ENCODE peak calls at places on chromosomes 13 and 19, in four cellular contexts. U is H1, V is HepG2, C is K562. P is an unnamed sample.

GRCh38 chr13:78121001-78121400 is 202.4 kb upstream of the EDNRB start:
- DNase-seq in U (no peak), V (no peak), C (no peak), P (no peak)

GRCh38 chr13:78254113-78254512 is 335.5 kb upstream of the EDNRB start:
- DNase-seq in U (no peak), V (no peak), C (no peak), P (no peak)

GRCh38 chr13:58081301-58081820 is 449.8 kb downstream of the PCDH17 start:
- DNase-seq in U (no peak), V (no peak), C (no peak), P (no peak)

GRCh38 chr19:17405250-17406038 is at the start of gene BST2:
- DNase-seq in U (no peak), V (peak; percentile 93), C (peak; percentile 77), P (peak; percentile 87)

GRCh38 chr13:23705578-23705977 is 135.4 kb downstream of the TNFRSF19 start:
- DNase-seq in U (no peak), V (peak; percentile 42), C (no peak), P (no peak)

GRCh38 chr13:40564342-40564997 is 102.0 kb downstream of the FOXO1 start:
- DNase-seq in U (no peak), V (peak; percentile 96), C (no peak), P (peak; percentile 24)

GRCh38 chr13:26024558-26024957 is 27.3 kb downstream of the SHISA2 start:
- DNase-seq in U (peak; percentile 37), V (no peak), C (no peak), P (no peak)

GRCh38 chr19:8150998-8151397 is 1.6 kb upstream of the FBN3 start:
- DNase-seq in U (no peak), V (no peak), C (no peak), P (no peak)

GRCh38 chr19:1857648-1858326 is 5.6 kb downstream of the KLF16 start:
- DNase-seq in U (no peak), V (no peak), C (no peak), P (no peak)

GRCh38 chr19:33443638-33444195 is 70.2 kb downstream of the CEBPG start:
- DNase-seq in U (no peak), V (no peak), C (no peak), P (no peak)

GRCh38 chr19:45340899-45341453 is 426 bp downstream of the KLC3 start:
- DNase-seq in U (no peak), V (no peak), C (no peak), P (no peak)

GRCh38 chr19:35963514-35963913 is 27.3 kb downstream of the LRFN3 start:
- DNase-seq in U (peak; percentile 88), V (peak; percentile 34), C (peak; percentile 52), P (no peak)

GRCh38 chr13:113057084-113057483 is 48.5 kb upstream of the F7 start:
- DNase-seq in U (no peak), V (no peak), C (no peak), P (no peak)

GRCh38 chr13:98856983-98857382 is 104.5 kb upstream of the SLC15A1 start:
- DNase-seq in U (no peak), V (no peak), C (no peak), P (no peak)

GRCh38 chr19:17404015-17404414 is 1.4 kb downstream of the BST2 start:
- DNase-seq in U (no peak), V (no peak), C (peak; percentile 79), P (no peak)

GRCh38 chr13:42847891-42848663 is 66.7 kb downstream of the FAM216B start:
- DNase-seq in U (no peak), V (no peak), C (no peak), P (no peak)

GRCh38 chr13:112861876-112862615 is 107.0 kb upstream of the MCF2L start:
- DNase-seq in U (no peak), V (no peak), C (no peak), P (no peak)

GRCh38 chr19:3721131-3721899 is 13.1 kb downstream of the TJP3 start:
- DNase-seq in U (peak; percentile 100), V (peak; percentile 59), C (peak; percentile 98), P (no peak)

GRCh38 chr19:8609210-8610040 is 1.1 kb downstream of the ADAMTS10 start:
- DNase-seq in U (peak; percentile 82), V (peak; percentile 32), C (peak; percentile 32), P (no peak)

GRCh38 chr13:30932481-30933333 is at the start of gene TEX26:
- DNase-seq in U (peak; percentile 86), V (no peak), C (no peak), P (no peak)

GRCh38 chr13:105972306-105972721 is 563.1 kb downstream of the EFNB2 start:
- DNase-seq in U (no peak), V (no peak), C (no peak), P (no peak)

GRCh38 chr19:6551607-6552450 is 21.0 kb downstream of the TNFSF9 start:
- DNase-seq in U (peak; percentile 86), V (peak; percentile 45), C (peak; percentile 85), P (no peak)

GRCh38 chr13:35785563-35786327 is 309.3 kb upstream of the MAB21L1 start:
- DNase-seq in U (no peak), V (no peak), C (no peak), P (no peak)

GRCh38 chr19:38706792-38707511 is 37.3 kb downstream of the CAPN12 start:
- DNase-seq in U (no peak), V (no peak), C (no peak), P (no peak)

GRCh38 chr13:19239114-19239860 is 57.7 kb upstream of the TUBA3C start:
- DNase-seq in U (no peak), V (no peak), C (no peak), P (no peak)
- TF ChIP-seq BRCA1 in U (no peak), V (no peak), C (no peak), P (no peak)

GRCh38 chr19:53881482-53882390 is at the start of gene PRKCG:
- DNase-seq in U (peak; percentile 89), V (peak; percentile 44), C (peak; percentile 68), P (no peak)
- TF ChIP-seq BRCA1 in U (no peak), V (no peak), C (no peak), P (no peak)

DNA sequence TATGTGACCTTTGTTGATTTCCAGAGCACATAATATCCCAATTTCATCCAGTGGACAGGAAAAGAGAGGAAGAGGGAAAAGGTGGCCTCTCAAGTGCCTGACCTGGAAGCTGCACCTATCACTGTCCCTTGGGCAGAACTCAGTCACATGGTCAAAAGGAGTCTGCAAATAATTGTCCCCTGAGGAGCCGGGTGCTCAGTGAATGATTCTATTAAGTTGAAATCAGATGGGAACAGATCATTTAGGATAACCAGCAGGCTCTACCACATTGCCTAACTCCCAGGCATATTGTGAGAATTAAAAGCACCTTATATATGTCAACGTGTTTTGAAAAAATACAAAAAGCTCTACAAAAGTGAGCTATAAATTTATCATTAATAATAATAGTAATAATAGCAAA is 6.8 kb downstream of the KL start:
- DNase-seq in U (no peak), V (no peak), C (no peak), P (no peak)
- TF ChIP-seq BRCA1 in U (no peak), V (no peak), C (no peak), P (no peak)

GRCh38 chr13:44436589-44437337 is 63.1 kb downstream of the SERP2 start:
- DNase-seq in U (peak; percentile 94), V (peak; percentile 86), C (peak; percentile 90), P (no peak)
- TF ChIP-seq BRCA1 in U (no peak), V (no peak), C (no peak), P (no peak)

GRCh38 chr13:33617055-33617454 is 200.9 kb upstream of the RFC3 start:
- DNase-seq in U (no peak), V (no peak), C (no peak), P (no peak)

GRCh38 chr13:33611016-33611805 is 206.7 kb upstream of the RFC3 start:
- DNase-seq in U (no peak), V (peak; percentile 83), C (no peak), P (no peak)

GRCh38 chr13:33616130-33616529 is 201.8 kb upstream of the RFC3 start:
- DNase-seq in U (no peak), V (no peak), C (no peak), P (no peak)

GRCh38 chr13:33612641-33613638 is 205.0 kb upstream of the RFC3 start:
- DNase-seq in U (no peak), V (peak; percentile 16), C (no peak), P (no peak)

GRCh38 chr13:33615436-33615835 is 202.5 kb upstream of the RFC3 start:
- DNase-seq in U (no peak), V (no peak), C (no peak), P (no peak)
- TF ChIP-seq BRCA1 in U (no peak), V (no peak), C (no peak), P (no peak)

GRCh38 chr19:9857920-9858746 is 23.0 kb downstream of the PIN1 start:
- DNase-seq in U (no peak), V (no peak), C (no peak), P (no peak)
- TF ChIP-seq BRCA1 in U (no peak), V (no peak), C (no peak), P (no peak)

DNA sequence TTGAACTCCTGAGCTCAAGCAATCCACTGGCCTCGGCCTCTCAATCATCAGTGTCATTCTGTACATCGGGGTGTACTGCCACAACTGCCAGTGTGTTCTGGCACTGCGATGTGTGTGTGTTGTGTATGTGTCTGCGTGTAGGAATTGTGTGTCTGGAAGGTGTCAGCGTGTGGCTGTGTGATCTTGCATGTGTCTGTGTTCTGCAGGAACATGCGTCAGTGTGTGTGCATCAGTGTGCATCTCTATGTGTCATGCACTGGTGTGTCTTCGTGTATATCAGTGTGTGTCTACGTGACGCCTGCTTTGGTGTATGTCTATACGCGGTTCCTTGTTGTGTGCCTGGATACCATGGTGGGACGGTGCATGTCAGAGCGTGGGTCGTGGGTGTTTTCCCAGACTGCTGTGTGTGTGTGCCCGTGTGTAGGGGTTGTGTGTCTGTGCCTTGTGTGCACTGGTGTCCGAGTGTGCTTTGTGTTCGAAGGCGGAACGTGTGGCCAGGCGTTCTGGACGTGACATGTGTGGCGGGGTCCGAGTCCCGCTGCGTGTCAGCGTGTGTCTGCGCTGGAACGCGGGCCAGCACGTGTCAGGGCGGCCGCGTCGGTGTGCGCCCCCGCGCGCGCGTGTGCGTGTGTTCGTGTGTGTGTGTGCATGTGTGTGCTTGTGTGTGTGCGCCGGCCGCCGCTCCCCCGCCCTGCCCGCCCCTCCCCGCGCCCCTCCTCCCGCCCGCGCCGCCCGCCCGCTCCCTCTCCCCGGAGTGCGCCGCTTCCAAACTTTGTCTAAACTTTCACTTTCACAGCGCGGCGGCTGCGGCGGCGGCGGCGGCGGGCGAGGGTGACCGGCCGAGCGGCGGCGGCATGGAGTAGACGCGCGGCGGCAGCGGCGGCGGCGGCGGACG is at the start of gene NFIX:
- DNase-seq in U (no peak), V (peak; percentile 24), C (peak; percentile 84), P (no peak)
- TF ChIP-seq BRCA1 in U (no peak), V (no peak), C (no peak), P (no peak)